ENCODE peak calls at places on chromosome 1, in six cellular contexts. F is GM23338, R is IMR-90, P is psoas muscle, J is AG04450, V is mammary epithelial cell. M is an unnamed sample.

GRCh38 chr1:46522184-46522968 is 29.1 kb downstream of the KNCN start:
- DNase-seq in V (peak), P (peak), J (no peak), R (peak), F (no peak), M (peak)

GRCh38 chr1:11598461-11598860 is 55.8 kb downstream of the FBXO2 start:
- DNase-seq in R (peak), P (no peak), J (no peak), F (no peak), V (peak), M (no peak)

GRCh38 chr1:52191395-52191965 is 49.6 kb downstream of the ZFYVE9 start:
- DNase-seq in V (no peak), J (no peak), F (no peak), P (no peak), R (no peak), M (no peak)

GRCh38 chr1:74467786-74468377 is 44.5 kb downstream of the LRRC53 start:
- DNase-seq in F (peak), R (peak), J (no peak), P (no peak), V (peak), M (no peak)

GRCh38 chr1:97271906-97272788 is 550.6 kb downstream of the PTBP2 start:
- DNase-seq in V (no peak), P (no peak), J (no peak), R (no peak), F (no peak), M (no peak)

GRCh38 chr1:172704446-172705176 is 45.7 kb downstream of the FASLG start:
- DNase-seq in J (no peak), F (peak), R (no peak), V (no peak), P (no peak), M (no peak)

GRCh38 chr1:1680031-1680911 is 12.3 kb downstream of the SLC35E2B start:
- DNase-seq in F (no peak), V (no peak), R (no peak), J (no peak), P (peak), M (no peak)

GRCh38 chr1:224533517-224533916 is 82.6 kb upstream of the CNIH3 start:
- DNase-seq in J (no peak), P (no peak), F (no peak), R (no peak), V (no peak), M (no peak)

DNA sequence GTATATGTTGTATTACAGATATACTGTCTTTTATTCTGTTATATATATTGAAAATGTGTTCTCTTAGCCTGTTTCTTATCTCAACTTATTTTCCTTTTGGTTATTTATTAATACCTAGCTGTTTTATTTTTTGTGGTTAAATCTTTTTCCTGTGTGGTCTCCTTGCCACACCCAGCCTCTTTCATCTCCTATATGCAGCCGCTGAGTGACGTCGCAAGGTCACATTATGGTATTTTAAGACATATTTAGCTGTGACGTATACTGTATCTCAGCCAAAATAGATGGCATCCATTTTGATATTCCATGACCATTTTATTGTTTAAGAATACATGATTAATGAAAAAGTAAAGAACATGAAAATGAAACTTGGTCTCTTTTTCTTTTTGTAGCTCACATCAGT is 29.1 kb downstream of the CENPF start:
- DNase-seq in V (no peak), P (no peak), J (no peak), R (no peak), F (no peak), M (no peak)
- H3K4me3 ChIP-seq in V (no peak), P (no peak), J (no peak), R (no peak), F (no peak), M (no peak)

GRCh38 chr1:207047529-207047928 is 3.5 kb downstream of the YOD1 start:
- DNase-seq in V (no peak), F (no peak), J (no peak), R (no peak), P (no peak), M (no peak)
- H3K4me3 ChIP-seq in V (peak), F (no peak), J (no peak), R (no peak), P (peak), M (no peak)

DNA sequence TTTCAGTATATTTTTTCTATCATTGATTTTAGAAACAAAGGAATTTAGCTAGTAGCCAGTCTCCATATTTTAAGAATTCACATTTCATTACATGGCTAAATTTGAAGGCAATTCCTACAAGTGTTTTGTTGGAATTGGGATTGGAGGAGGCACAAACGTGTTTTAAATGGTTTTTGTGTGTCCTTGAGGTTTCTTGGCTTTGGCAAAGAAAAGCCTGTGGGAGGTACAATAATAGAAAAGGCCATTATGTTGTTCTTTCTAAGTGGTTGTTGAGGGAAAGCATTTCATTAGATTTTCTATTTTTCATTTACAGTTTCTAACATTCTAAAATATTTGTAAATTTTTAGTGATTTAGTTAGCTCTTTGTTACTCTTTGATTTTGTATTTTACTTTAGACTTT is 70.2 kb upstream of the KIAA1614 start:
- DNase-seq in J (no peak), V (no peak), P (no peak), R (no peak), F (no peak), M (no peak)
- H3K4me3 ChIP-seq in J (no peak), V (no peak), P (no peak), R (no peak), F (no peak), M (no peak)

GRCh38 chr1:10212476-10212875 is 2.1 kb downstream of the KIF1B start:
- DNase-seq in F (no peak), J (no peak), P (no peak), V (no peak), R (no peak), M (peak)
- H3K4me3 ChIP-seq in F (peak), J (peak), P (peak), V (peak), R (peak), M (no peak)

GRCh38 chr1:160460683-160461287 is 60.4 kb downstream of the VANGL2 start:
- DNase-seq in R (no peak), F (no peak), P (no peak), V (no peak), J (no peak), M (no peak)
- H3K4me3 ChIP-seq in R (no peak), F (no peak), P (no peak), V (no peak), J (no peak), M (no peak)

GRCh38 chr1:3746389-3746783 is 5.9 kb upstream of the CCDC27 start:
- DNase-seq in P (peak), J (no peak), F (peak), R (no peak), V (no peak), M (no peak)

GRCh38 chr1:3747522-3747848 is 4.8 kb upstream of the CCDC27 start:
- DNase-seq in R (no peak), J (no peak), P (no peak), V (no peak), F (no peak), M (no peak)

GRCh38 chr1:3746784-3747521 is 5.3 kb upstream of the CCDC27 start:
- DNase-seq in J (no peak), P (peak), F (peak), R (peak), V (peak), M (peak)

GRCh38 chr1:3749512-3749911 is 2.7 kb upstream of the CCDC27 start:
- DNase-seq in F (no peak), V (no peak), P (peak), R (no peak), J (no peak), M (no peak)

DNA sequence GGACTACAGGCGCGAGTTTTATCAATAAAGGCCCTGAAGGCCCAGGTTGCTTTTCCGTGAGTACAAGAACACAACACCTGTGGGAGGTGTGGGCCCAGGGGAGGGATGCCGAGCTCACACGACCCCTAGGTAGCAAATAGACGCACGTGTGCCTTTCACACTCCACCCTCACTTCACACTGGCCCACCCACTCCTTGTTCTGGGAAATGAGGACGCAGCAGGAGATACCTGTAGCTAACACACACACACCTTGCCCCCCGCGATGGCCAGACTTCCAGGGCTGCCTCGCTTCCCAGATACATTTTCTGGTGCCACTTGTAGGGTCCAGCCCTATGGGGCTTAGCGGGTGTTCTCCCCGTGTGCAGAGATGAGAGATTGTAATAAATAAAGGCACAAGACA is 4.3 kb upstream of the CCDC27 start:
- DNase-seq in R (no peak), J (no peak), V (no peak), P (peak), F (no peak), M (no peak)
- H3K4me3 ChIP-seq in R (no peak), J (peak), V (peak), P (peak), F (no peak), M (no peak)

DNA sequence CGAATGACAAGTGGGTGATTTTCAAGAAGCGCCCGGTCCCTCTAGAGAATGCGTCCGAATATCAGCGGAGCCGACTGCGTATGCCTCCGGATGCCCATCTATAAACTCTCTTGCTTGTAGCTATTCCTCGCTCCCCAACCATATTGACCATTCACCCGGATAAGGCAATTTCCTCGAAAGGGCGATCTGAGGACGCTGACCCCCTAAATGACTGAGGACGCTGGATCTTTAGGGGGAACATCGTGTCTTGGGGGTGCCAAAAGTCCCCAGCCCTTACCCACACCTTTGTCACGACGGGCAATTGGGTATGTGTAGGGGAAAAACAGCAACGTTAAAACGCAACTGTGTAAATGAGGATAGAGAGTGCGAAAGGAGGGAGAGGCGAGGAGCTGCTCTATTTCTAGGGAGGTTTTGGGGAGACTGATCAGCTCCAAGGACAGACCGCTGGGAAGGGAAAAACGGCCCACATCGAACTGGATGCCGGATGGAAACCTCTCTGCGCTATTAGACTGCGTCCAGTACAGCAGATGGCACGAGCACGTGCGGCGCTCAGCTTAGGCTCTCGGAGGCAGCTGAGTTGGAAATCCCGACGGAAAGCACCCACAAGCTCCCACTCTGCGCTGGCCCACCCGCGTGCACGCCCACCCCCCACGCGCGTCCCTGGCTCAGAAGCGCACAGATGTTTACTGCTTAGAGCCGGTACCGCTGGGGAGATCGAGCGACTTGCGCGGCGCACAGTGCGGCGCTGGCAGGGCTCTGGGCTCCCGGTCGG is 2.9 kb upstream of the PRRX1 start:
- DNase-seq in R (peak), P (peak), V (no peak), J (no peak), F (peak), M (peak)
- H3K4me3 ChIP-seq in R (peak), P (peak), V (no peak), J (peak), F (peak), M (no peak)

DNA sequence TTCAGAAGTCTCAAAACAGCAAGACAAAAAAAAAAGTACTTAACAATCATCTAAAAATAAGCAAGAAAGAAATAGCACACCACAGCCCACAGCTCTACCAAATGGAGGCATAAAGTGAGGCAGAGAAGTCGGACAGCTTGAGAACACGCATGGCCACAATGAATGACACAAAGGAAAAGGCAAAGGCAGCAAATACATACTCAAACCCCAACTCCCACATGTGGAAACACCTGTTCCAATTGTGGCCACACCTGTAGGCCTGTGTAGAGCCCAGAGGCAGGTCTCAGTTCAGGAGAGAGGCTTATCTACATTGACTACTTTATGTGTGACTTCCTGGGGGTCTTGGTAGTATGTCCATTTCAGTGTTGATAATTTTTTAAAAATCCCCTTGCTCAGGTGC is 543.5 kb downstream of the LMO4 start:
- DNase-seq in P (no peak), J (no peak), V (no peak), R (no peak), F (no peak), M (no peak)
- H3K4me3 ChIP-seq in P (no peak), J (no peak), V (no peak), R (no peak), F (no peak), M (no peak)

M was measured in lower leg skin.